ENCODE peak calls at places on chromosomes 5 and 9, in nine cellular contexts. N, L, T, F, A, Q, E, M and I are unnamed samples.

GRCh38 chr9:137372693-137373610 is 50.0 kb downstream of the EXD3 start:
- DNase-seq in F (no peak), T (no peak), L (no peak), N (no peak), Q (no peak), M (no peak), E (no peak), A (peak), I (no peak)

GRCh38 chr5:88899338-88899737 is 16.4 kb upstream of the MEF2C start:
- DNase-seq in N (no peak), M (no peak), A (no peak), E (no peak), Q (no peak), T (no peak), F (no peak), L (no peak), I (no peak)

GRCh38 chr9:125959980-125960619 is 212.9 kb downstream of the PBX3 start:
- DNase-seq in E (no peak), T (no peak), F (no peak), N (no peak), L (no peak), Q (no peak), A (no peak), M (no peak), I (no peak)

GRCh38 chr9:75962186-75963036 is 71.9 kb downstream of the PCSK5 start:
- DNase-seq in E (no peak), N (no peak), M (no peak), T (no peak), Q (peak), F (no peak), A (peak), L (no peak), I (no peak)

GRCh38 chr9:5879419-5880181 is 11.1 kb upstream of the MLANA start:
- DNase-seq in E (no peak), L (no peak), F (no peak), N (peak), Q (no peak), T (peak), A (no peak), M (peak), I (peak)

GRCh38 chr9:73095425-73095824 is 56.2 kb upstream of the ANXA1 start:
- DNase-seq in F (no peak), T (no peak), A (no peak), E (no peak), N (no peak), Q (no peak), M (no peak), L (no peak), I (no peak)

GRCh38 chr5:83172655-83173054 is 95.3 kb downstream of the XRCC4 start:
- DNase-seq in A (no peak), E (no peak), L (no peak), T (no peak), F (no peak), M (no peak), N (no peak), Q (no peak), I (no peak)

GRCh38 chr5:122480146-122480545 is 168.1 kb downstream of the SNCAIP start:
- DNase-seq in E (no peak), T (no peak), N (no peak), Q (no peak), A (no peak), M (no peak), L (no peak), F (no peak), I (no peak)

GRCh38 chr5:111348659-111349058 is 124.5 kb downstream of the CAMK4 start:
- DNase-seq in F (no peak), E (no peak), Q (no peak), L (no peak), N (no peak), M (no peak), A (no peak), T (no peak), I (no peak)

GRCh38 chr9:73423891-73424290 is 272.2 kb downstream of the ANXA1 start:
- DNase-seq in L (no peak), T (no peak), E (no peak), M (no peak), N (no peak), F (no peak), A (no peak), Q (no peak), I (no peak)

GRCh38 chr5:123511290-123511647 is 708 bp upstream of the CSNK1G3 start:
- DNase-seq in N (no peak), E (no peak), M (no peak), Q (no peak), A (no peak), F (no peak), T (no peak), L (no peak), I (no peak)

GRCh38 chr5:129361441-129362025 is 98.6 kb upstream of the ADAMTS19 start:
- DNase-seq in L (peak), M (no peak), F (no peak), E (no peak), N (peak), T (no peak), A (no peak), Q (no peak), I (no peak)

GRCh38 chr9:110536802-110537201 is 42.7 kb downstream of the SVEP1 start:
- DNase-seq in F (no peak), A (no peak), L (no peak), N (no peak), T (no peak), E (no peak), Q (no peak), M (peak), I (no peak)

GRCh38 chr5:90640484-90641059 is 82.0 kb downstream of the ADGRV1 start:
- DNase-seq in T (no peak), M (peak), Q (no peak), N (no peak), F (no peak), E (no peak), A (peak), L (no peak), I (no peak)

GRCh38 chr5:8394965-8395364 is 526.0 kb downstream of the MTRR start:
- DNase-seq in N (no peak), F (no peak), M (no peak), A (no peak), L (no peak), E (no peak), Q (no peak), T (no peak), I (no peak)

GRCh38 chr5:72586788-72587530 is 79.7 kb upstream of the ZNF366 start:
- DNase-seq in T (no peak), L (no peak), Q (no peak), F (no peak), N (no peak), A (no peak), E (no peak), M (no peak), I (no peak)

GRCh38 chr5:85132269-85132668 is 747.6 kb upstream of the EDIL3 start:
- DNase-seq in A (no peak), L (no peak), M (peak), E (no peak), F (no peak), N (peak), T (no peak), Q (no peak), I (no peak)

GRCh38 chr5:113495402-113495801 is 7.1 kb upstream of the MCC start:
- DNase-seq in N (no peak), L (no peak), Q (no peak), A (no peak), E (no peak), M (peak), F (no peak), T (no peak), I (no peak)

GRCh38 chr5:139443766-139444473 is 4.6 kb upstream of the DNAJC18 start:
- DNase-seq in L (no peak), Q (no peak), M (peak), E (no peak), A (no peak), T (no peak), F (peak), N (no peak), I (no peak)

GRCh38 chr5:10863763-10864383 is 102.8 kb upstream of the DAP start:
- DNase-seq in Q (no peak), N (no peak), T (no peak), L (peak), E (no peak), F (peak), M (peak), A (peak), I (no peak)

GRCh38 chr5:5360878-5361520 is 61.5 kb upstream of the ICE1 start:
- DNase-seq in M (no peak), N (no peak), L (no peak), Q (no peak), T (no peak), E (no peak), A (no peak), F (no peak), I (no peak)

GRCh38 chr5:141641634-141642278 is 5.0 kb downstream of the RELL2 start:
- DNase-seq in T (no peak), F (no peak), M (peak), E (no peak), A (no peak), L (no peak), Q (no peak), N (no peak), I (peak)